ENCODE peak calls at places on chromosomes 16 and 17, in four cellular contexts. J is stomach, S is cardiac muscle cell, T is gastrocnemius medialis. E is an unnamed sample.

GRCh38 chr16:66996983-66997358 is 8.6 kb downstream of the CES4A start:
- DNase-seq in T (no peak), S (no peak), J (no peak), E (no peak)

GRCh38 chr17:77675816-77676799 is 282.4 kb upstream of the TNRC6C start:
- DNase-seq in J (no peak), S (peak; percentile 30), T (no peak), E (no peak)

GRCh38 chr17:78135858-78136500 is 5.4 kb downstream of the TMC8 start:
- DNase-seq in T (no peak), S (no peak), J (no peak), E (no peak)

GRCh38 chr17:59838196-59838911 is 54.4 kb downstream of the TUBD1 start:
- DNase-seq in T (no peak), J (no peak), S (no peak), E (peak; percentile 41)

GRCh38 chr17:50169121-50169764 is 3.4 kb downstream of the SGCA start:
- DNase-seq in J (no peak), S (peak; percentile 75), T (no peak), E (peak; percentile 79)

GRCh38 chr17:64491034-64491860 is 5.6 kb downstream of the POLG2 start:
- DNase-seq in T (no peak), J (no peak), S (no peak), E (no peak)

GRCh38 chr16:27319257-27319965 is 5.6 kb downstream of the IL4R start:
- DNase-seq in J (no peak), T (no peak), S (no peak), E (no peak)

GRCh38 chr17:67995568-67996191 is 589 bp downstream of the C17orf58 start:
- DNase-seq in T (no peak), J (peak; percentile 28), S (peak; percentile 52), E (peak; percentile 26)

GRCh38 chr16:20002936-20003335 is 70.8 kb downstream of the GPR139 start:
- DNase-seq in T (no peak), S (no peak), J (no peak), E (no peak)

GRCh38 chr16:50534091-50534490 is 14.1 kb upstream of the NKD1 start:
- DNase-seq in J (no peak), S (no peak), T (no peak), E (no peak)

GRCh38 chr16:51149251-51149661 is 1.8 kb downstream of the SALL1 start:
- DNase-seq in T (no peak), J (no peak), S (peak; percentile 50), E (no peak)

GRCh38 chr16:87229230-87230192 is 87.7 kb downstream of the C16orf95 start:
- DNase-seq in J (no peak), S (no peak), T (no peak), E (no peak)

GRCh38 chr17:27049104-27049784 is 244.7 kb upstream of the WSB1 start:
- DNase-seq in J (no peak), T (no peak), S (no peak), E (no peak)

GRCh38 chr16:52912565-52913173 is 140.0 kb downstream of the CHD9NB start:
- DNase-seq in S (peak; percentile 69), J (peak; percentile 85), T (no peak), E (peak; percentile 79)

GRCh38 chr17:48440660-48441059 is 10.6 kb upstream of the SKAP1 start:
- DNase-seq in J (no peak), T (no peak), S (no peak), E (peak; percentile 83)

GRCh38 chr16:75102595-75102994 is 14.0 kb downstream of the LDHD start:
- DNase-seq in J (no peak), S (no peak), T (no peak), E (no peak)

GRCh38 chr16:15518412-15519351 is 84.3 kb downstream of the BMERB1 start:
- DNase-seq in T (peak; percentile 77), J (no peak), S (no peak), E (peak; percentile 28)

GRCh38 chr17:70405492-70406220 is 236.3 kb downstream of the KCNJ2 start:
- DNase-seq in T (no peak), J (no peak), S (no peak), E (peak; percentile 31)

GRCh38 chr17:15006421-15006820 is 258.7 kb downstream of the PMP22 start:
- DNase-seq in S (no peak), J (no peak), T (no peak), E (no peak)

GRCh38 chr16:4309102-4309832 is 6.6 kb upstream of the GLIS2 start:
- DNase-seq in T (no peak), S (no peak), J (no peak), E (no peak)

GRCh38 chr17:32583053-32583452 is 96.3 kb downstream of the CDK5R1 start:
- DNase-seq in S (no peak), J (no peak), T (no peak), E (no peak)

GRCh38 chr17:41417576-41418015 is 6.8 kb downstream of the KRT37 start:
- DNase-seq in J (no peak), T (no peak), S (peak; percentile 28), E (no peak)

GRCh38 chr17:70905796-70906195 is 736.5 kb downstream of the KCNJ2 start:
- DNase-seq in J (no peak), T (no peak), S (no peak), E (no peak)

GRCh38 chr16:50099957-50100648 is 34.3 kb downstream of the HEATR3 start:
- DNase-seq in J (no peak), S (no peak), T (no peak), E (no peak)

GRCh38 chr16:89136931-89137330 is 34.6 kb upstream of the CDH15 start:
- DNase-seq in S (no peak), J (no peak), T (no peak), E (no peak)

GRCh38 chr16:89138843-89139520 is 32.6 kb upstream of the CDH15 start:
- DNase-seq in J (no peak), S (no peak), T (no peak), E (no peak)

GRCh38 chr16:89139907-89140361 is 31.6 kb upstream of the CDH15 start:
- DNase-seq in J (no peak), T (no peak), S (no peak), E (no peak)

GRCh38 chr16:89137666-89138512 is 33.7 kb upstream of the CDH15 start:
- DNase-seq in S (no peak), T (no peak), J (no peak), E (no peak)

DNA sequence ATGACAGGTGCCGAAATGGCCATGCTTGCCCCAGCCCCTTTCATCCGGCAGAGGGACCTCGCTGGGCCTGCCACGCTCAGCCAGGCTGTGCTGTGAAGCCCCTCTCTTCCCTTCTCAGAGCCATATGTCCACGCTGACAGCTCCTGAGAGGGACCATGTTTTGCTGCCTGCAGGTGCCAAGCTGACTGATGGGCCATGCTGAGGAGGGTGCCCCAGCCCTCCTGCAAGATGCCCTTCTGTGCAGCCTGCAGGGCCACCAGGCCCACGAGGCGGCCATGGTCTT is 33.1 kb upstream of the CDH15 start:
- DNase-seq in J (no peak), S (no peak), T (no peak), E (no peak)
- H3K27ac ChIP-seq in J (no peak overlapping the region), S (no peak overlapping the region), T (no peak overlapping the region), E (no peak overlapping the region)

GRCh38 chr16:10087151-10087550 is 95.1 kb downstream of the GRIN2A start:
- DNase-seq in T (no peak), S (no peak), J (no peak), E (no peak)
- H3K9me3 ChIP-seq in T (no peaks in the 10 kb centered on the region), S (no peaks in the 10 kb centered on the region), J (no peaks in the 10 kb centered on the region), E (no peaks in the 10 kb centered on the region)

GRCh38 chr16:84348386-84348785 is 20.0 kb upstream of the ATP2C2 start:
- DNase-seq in S (no peak), J (no peak), T (no peak), E (no peak)
- TF ChIP-seq CTCF in S (no peak), J (no peak), T (no peak), E (no peak)

GRCh38 chr17:45320349-45320930 is 3.6 kb upstream of the MAP3K14 start:
- DNase-seq in T (no peak), J (no peak), S (no peak), E (no peak)
- H3K27ac ChIP-seq in T (peak overlapping the region; percentile 7), J (no peak overlapping the region), S (no peak overlapping the region), E (no peak overlapping the region)

GRCh38 chr16:3285131-3285530 is 1.8 kb downstream of the ZNF263 start:
- DNase-seq in T (no peak), J (no peak), S (no peak), E (no peak)

GRCh38 chr16:3295783-3296182 is 9.4 kb downstream of the TIGD7 start:
- DNase-seq in J (no peak), T (no peak), S (no peak), E (no peak)

GRCh38 chr16:3292604-3293003 is 9.3 kb downstream of the ZNF263 start:
- DNase-seq in J (no peak), S (no peak), T (no peak), E (no peak)

GRCh38 chr16:3295209-3295608 is 10.0 kb downstream of the TIGD7 start:
- DNase-seq in J (no peak), T (no peak), S (no peak), E (no peak)

GRCh38 chr16:3289998-3290673 is 6.8 kb downstream of the ZNF263 start:
- DNase-seq in S (no peak), T (no peak), J (no peak), E (no peak)
- H3K9me3 ChIP-seq in S (no peaks in the 10 kb centered on the region), T (peaks cover 49% of the 10 kb centered on the region), J (peaks cover 66% of the 10 kb centered on the region), E (peaks cover 74% of the 10 kb centered on the region)

GRCh38 chr16:85961988-85962915 is 63.3 kb downstream of the IRF8 start:
- DNase-seq in T (no peak), S (peak; percentile 54), J (no peak), E (no peak)
- TF ChIP-seq CTCF in T (no peak), S (no peak), J (no peak), E (no peak)

E was measured in A673.